ENCODE peak calls at places on chromosomes 6 and 20, in seven cellular contexts. One of them, this sample, is unnamed.

GRCh38 chr6:44268095-44268628 is 2.1 kb upstream of the TMEM151B start:
- DNase-seq in cardiac fibroblast: peak
- DNase-seq in A549: peak
- DNase-seq in cardiac muscle cell: peak
- DNase-seq in PC-3: peak
- DNase-seq in adrenal gland: peak
- DNase-seq in fibroblast of lung: peak
- DNase-seq in this sample: peak

GRCh38 chr6:132023490-132023889 is 72.3 kb upstream of the CCN2 start:
- DNase-seq in cardiac fibroblast: no peak
- DNase-seq in A549: no peak
- DNase-seq in cardiac muscle cell: no peak
- DNase-seq in adrenal gland: no peak
- DNase-seq in PC-3: peak
- DNase-seq in fibroblast of lung: peak
- DNase-seq in this sample: peak

GRCh38 chr6:106125925-106126435 is 39.8 kb downstream of the PRDM1 start:
- DNase-seq in cardiac muscle cell: no peak
- DNase-seq in adrenal gland: no peak
- DNase-seq in A549: no peak
- DNase-seq in fibroblast of lung: peak
- DNase-seq in cardiac fibroblast: no peak
- DNase-seq in PC-3: no peak
- DNase-seq in this sample: no peak

GRCh38 chr6:140782941-140783340 is 1349.8 kb upstream of the GJE1 start:
- DNase-seq in A549: no peak
- DNase-seq in fibroblast of lung: peak
- DNase-seq in cardiac muscle cell: no peak
- DNase-seq in adrenal gland: no peak
- DNase-seq in cardiac fibroblast: no peak
- DNase-seq in PC-3: no peak
- DNase-seq in this sample: no peak

GRCh38 chr20:50540620-50541605 is 30.7 kb downstream of the PTPN1 start:
- DNase-seq in cardiac fibroblast: peak
- DNase-seq in cardiac muscle cell: peak
- DNase-seq in PC-3: peak
- DNase-seq in fibroblast of lung: peak
- DNase-seq in adrenal gland: peak
- DNase-seq in A549: peak
- DNase-seq in this sample: peak

GRCh38 chr6:81938014-81938761 is 185.7 kb upstream of the TENT5A start:
- DNase-seq in cardiac muscle cell: no peak
- DNase-seq in PC-3: peak
- DNase-seq in adrenal gland: peak
- DNase-seq in fibroblast of lung: peak
- DNase-seq in A549: peak
- DNase-seq in cardiac fibroblast: peak
- DNase-seq in this sample: peak

GRCh38 chr6:40342674-40343230 is 244.4 kb downstream of the LRFN2 start:
- DNase-seq in A549: no peak
- DNase-seq in fibroblast of lung: no peak
- DNase-seq in PC-3: no peak
- DNase-seq in cardiac fibroblast: no peak
- DNase-seq in cardiac muscle cell: no peak
- DNase-seq in adrenal gland: peak
- DNase-seq in this sample: no peak

GRCh38 chr20:36179170-36179945 is 24.8 kb downstream of the EPB41L1 start:
- DNase-seq in fibroblast of lung: no peak
- DNase-seq in adrenal gland: no peak
- DNase-seq in cardiac muscle cell: no peak
- DNase-seq in PC-3: no peak
- DNase-seq in cardiac fibroblast: no peak
- DNase-seq in A549: no peak
- DNase-seq in this sample: no peak

GRCh38 chr6:10184408-10185187 is 230.3 kb downstream of the TFAP2A start:
- DNase-seq in PC-3: no peak
- DNase-seq in fibroblast of lung: no peak
- DNase-seq in adrenal gland: no peak
- DNase-seq in A549: no peak
- DNase-seq in cardiac fibroblast: no peak
- DNase-seq in cardiac muscle cell: no peak
- DNase-seq in this sample: no peak

GRCh38 chr6:166774770-166775169 is 147.7 kb upstream of the RPS6KA2 start:
- DNase-seq in cardiac fibroblast: no peak
- DNase-seq in cardiac muscle cell: no peak
- DNase-seq in fibroblast of lung: no peak
- DNase-seq in adrenal gland: no peak
- DNase-seq in PC-3: no peak
- DNase-seq in A549: no peak
- DNase-seq in this sample: no peak

GRCh38 chr6:155054851-155055250 is 59.7 kb downstream of the TIAM2 start:
- DNase-seq in adrenal gland: no peak
- DNase-seq in A549: no peak
- DNase-seq in PC-3: no peak
- DNase-seq in cardiac fibroblast: no peak
- DNase-seq in cardiac muscle cell: no peak
- DNase-seq in fibroblast of lung: no peak
- DNase-seq in this sample: no peak
- H3K4me3 ChIP-seq in adrenal gland: no peak
- H3K4me3 ChIP-seq in A549: no peak
- H3K4me3 ChIP-seq in PC-3: no peak
- H3K4me3 ChIP-seq in cardiac fibroblast: no peak
- H3K4me3 ChIP-seq in cardiac muscle cell: no peak
- H3K4me3 ChIP-seq in fibroblast of lung: no peak
- H3K4me3 ChIP-seq in this sample: no peak

DNA sequence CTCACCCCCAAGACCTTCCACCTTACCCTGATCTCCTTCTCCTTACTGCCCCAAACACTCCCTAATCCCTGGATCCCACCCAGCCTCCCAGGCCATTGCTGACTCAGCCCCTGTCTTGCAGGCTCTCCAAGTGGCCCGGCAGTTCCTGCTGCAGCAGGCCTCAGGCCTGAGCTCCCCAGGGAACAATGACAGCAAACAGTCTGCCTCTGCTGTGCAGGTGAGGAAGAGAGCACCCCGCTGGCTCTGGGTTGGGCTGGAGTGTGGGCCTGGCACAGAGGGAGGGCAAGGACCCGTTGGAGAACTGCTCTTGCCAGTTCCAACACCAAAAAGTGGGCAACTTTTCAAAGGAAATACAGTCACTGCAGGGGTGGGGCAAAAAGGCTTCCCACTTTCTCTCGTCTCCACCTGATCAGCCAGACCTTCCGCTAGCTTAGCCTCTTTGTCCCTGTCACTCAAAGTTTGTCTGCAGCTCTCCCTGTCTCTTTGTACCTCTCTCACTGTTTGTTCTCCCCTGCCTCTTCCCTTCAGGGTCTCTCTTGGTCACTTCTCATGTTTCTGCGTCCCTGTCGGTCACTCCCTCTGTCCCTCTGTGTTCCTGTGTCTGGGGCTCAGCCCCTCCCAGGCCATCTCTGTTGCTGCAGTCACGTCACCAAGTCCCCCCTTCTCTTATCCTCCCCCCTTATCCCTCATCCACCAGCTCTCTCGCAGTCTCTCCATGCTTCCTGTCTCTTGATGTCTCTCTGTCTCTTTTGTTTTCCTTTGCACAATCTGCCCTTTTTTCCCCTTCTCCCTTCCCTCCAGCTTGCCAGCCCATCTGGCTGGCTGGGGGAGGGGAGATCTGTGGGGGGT is 31.9 kb downstream of the FOXP4 start:
- DNase-seq in adrenal gland: no peak
- DNase-seq in PC-3: peak
- DNase-seq in A549: peak
- DNase-seq in fibroblast of lung: peak
- DNase-seq in cardiac fibroblast: peak
- DNase-seq in cardiac muscle cell: peak
- DNase-seq in this sample: peak
- H3K4me3 ChIP-seq in adrenal gland: no peak
- H3K4me3 ChIP-seq in PC-3: peak
- H3K4me3 ChIP-seq in A549: peak
- H3K4me3 ChIP-seq in fibroblast of lung: peak
- H3K4me3 ChIP-seq in cardiac fibroblast: no peak
- H3K4me3 ChIP-seq in cardiac muscle cell: no peak
- H3K4me3 ChIP-seq in this sample: peak

DNA sequence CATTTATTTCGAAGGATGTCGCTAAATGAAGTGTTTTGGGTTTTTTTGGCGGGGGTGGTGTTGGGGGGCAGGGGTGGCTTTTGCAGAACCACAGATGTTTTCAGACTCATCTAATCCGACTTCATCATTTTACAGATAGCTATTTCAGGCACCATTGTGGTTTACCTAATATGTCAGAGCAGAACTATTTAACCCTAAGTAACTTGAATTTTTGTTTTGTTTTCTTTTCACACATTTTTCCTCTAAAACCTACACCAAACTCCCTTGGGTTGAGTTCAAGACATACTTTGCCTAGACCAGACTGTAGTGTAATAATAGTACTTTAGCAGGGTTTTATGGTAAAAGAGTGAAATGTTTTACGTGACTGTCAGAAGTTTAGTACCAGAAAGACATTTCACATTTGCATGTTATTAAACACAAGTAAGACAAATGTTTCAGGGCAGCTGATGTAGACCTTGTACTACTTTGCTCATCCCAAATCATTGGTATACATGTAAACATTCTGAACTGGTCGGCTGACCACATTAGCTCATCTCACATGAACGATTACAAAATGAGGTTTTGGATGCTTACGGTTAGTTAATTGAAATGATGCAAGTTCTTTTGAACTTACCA is 37.7 kb downstream of the MAP3K4 start:
- DNase-seq in fibroblast of lung: peak
- DNase-seq in adrenal gland: no peak
- DNase-seq in cardiac muscle cell: no peak
- DNase-seq in PC-3: no peak
- DNase-seq in A549: no peak
- DNase-seq in cardiac fibroblast: peak
- DNase-seq in this sample: no peak
- H3K4me3 ChIP-seq in fibroblast of lung: no peak
- H3K4me3 ChIP-seq in adrenal gland: no peak
- H3K4me3 ChIP-seq in cardiac muscle cell: no peak
- H3K4me3 ChIP-seq in PC-3: no peak
- H3K4me3 ChIP-seq in A549: no peak
- H3K4me3 ChIP-seq in cardiac fibroblast: no peak
- H3K4me3 ChIP-seq in this sample: no peak

DNA sequence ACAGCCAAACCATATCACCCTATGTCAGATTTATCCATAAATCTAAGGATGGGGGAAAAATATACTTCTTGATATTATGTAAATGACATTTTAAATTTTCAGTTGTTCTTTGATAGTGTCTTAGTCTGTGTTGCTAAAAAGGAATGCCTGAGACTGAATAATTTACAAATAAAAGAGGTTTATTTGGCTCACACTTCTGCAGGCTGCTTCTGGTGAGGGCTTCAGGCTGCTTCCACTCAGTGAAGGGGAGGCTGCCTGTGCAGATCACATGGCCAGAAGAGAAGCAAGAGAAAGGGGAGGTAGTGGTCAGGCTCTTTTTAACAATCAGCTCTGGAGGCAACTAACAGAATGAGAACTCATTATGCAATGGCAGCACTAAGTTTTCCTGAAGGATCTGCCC is 1.3 kb upstream of the MCM9 start:
- DNase-seq in PC-3: no peak
- DNase-seq in adrenal gland: no peak
- DNase-seq in A549: no peak
- DNase-seq in cardiac muscle cell: no peak
- DNase-seq in cardiac fibroblast: no peak
- DNase-seq in fibroblast of lung: no peak
- DNase-seq in this sample: no peak
- H3K4me3 ChIP-seq in PC-3: no peak
- H3K4me3 ChIP-seq in adrenal gland: no peak
- H3K4me3 ChIP-seq in A549: no peak
- H3K4me3 ChIP-seq in cardiac muscle cell: no peak
- H3K4me3 ChIP-seq in cardiac fibroblast: no peak
- H3K4me3 ChIP-seq in fibroblast of lung: no peak
- H3K4me3 ChIP-seq in this sample: no peak

DNA sequence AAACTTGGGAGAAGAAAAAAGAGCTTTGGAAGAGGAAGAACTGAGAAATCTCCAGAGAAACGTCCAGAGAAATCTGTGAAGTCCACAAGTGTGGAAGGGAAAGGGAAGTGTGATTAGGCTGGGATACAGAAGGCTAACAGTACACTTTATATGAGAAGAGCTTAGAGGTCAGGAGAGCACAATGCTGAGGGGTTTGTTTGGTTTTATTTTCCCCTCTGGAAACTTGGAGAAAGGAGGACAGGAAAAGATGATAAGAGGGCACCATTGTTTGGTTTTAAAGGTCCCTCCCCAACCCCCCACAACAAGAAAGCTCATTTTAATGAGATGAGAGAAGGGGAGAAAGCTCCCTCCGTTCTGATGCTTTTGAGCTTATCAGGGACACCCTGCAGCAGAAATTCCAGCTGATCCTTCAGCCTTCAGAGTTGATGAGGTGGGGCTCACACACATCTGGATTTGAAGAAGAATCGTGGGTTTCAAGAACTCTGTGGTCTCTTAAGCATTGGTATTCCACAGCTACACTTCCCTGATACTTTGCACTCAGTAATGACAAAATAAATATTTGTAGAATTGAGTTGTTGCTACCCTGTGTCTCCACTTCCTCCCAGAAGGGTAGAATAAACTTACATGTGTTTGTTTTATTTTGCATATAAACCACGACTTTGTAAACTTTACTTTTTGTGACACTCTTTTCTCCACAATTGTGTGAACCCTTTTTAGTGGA is 1.9 kb downstream of the NT5E start:
- DNase-seq in fibroblast of lung: no peak
- DNase-seq in cardiac muscle cell: no peak
- DNase-seq in adrenal gland: no peak
- DNase-seq in PC-3: no peak
- DNase-seq in A549: no peak
- DNase-seq in cardiac fibroblast: no peak
- DNase-seq in this sample: peak
- H3K4me3 ChIP-seq in fibroblast of lung: peak
- H3K4me3 ChIP-seq in cardiac muscle cell: no peak
- H3K4me3 ChIP-seq in adrenal gland: no peak
- H3K4me3 ChIP-seq in PC-3: peak
- H3K4me3 ChIP-seq in A549: peak
- H3K4me3 ChIP-seq in cardiac fibroblast: peak
- H3K4me3 ChIP-seq in this sample: peak

GRCh38 chr6:64497634-64498033 is 862.0 kb downstream of the PHF3 start:
- DNase-seq in cardiac fibroblast: no peak
- DNase-seq in PC-3: no peak
- DNase-seq in cardiac muscle cell: no peak
- DNase-seq in adrenal gland: no peak
- DNase-seq in A549: no peak
- DNase-seq in fibroblast of lung: no peak
- DNase-seq in this sample: no peak
- H3K4me3 ChIP-seq in cardiac fibroblast: no peak
- H3K4me3 ChIP-seq in PC-3: no peak
- H3K4me3 ChIP-seq in cardiac muscle cell: no peak
- H3K4me3 ChIP-seq in adrenal gland: no peak
- H3K4me3 ChIP-seq in A549: no peak
- H3K4me3 ChIP-seq in fibroblast of lung: no peak
- H3K4me3 ChIP-seq in this sample: no peak

GRCh38 chr20:62543470-62544302 is 67.9 kb upstream of the GATA5 start:
- DNase-seq in fibroblast of lung: no peak
- DNase-seq in cardiac muscle cell: peak
- DNase-seq in PC-3: no peak
- DNase-seq in adrenal gland: no peak
- DNase-seq in A549: no peak
- DNase-seq in cardiac fibroblast: no peak
- DNase-seq in this sample: peak
- H3K4me3 ChIP-seq in fibroblast of lung: no peak
- H3K4me3 ChIP-seq in cardiac muscle cell: no peak
- H3K4me3 ChIP-seq in PC-3: no peak
- H3K4me3 ChIP-seq in adrenal gland: no peak
- H3K4me3 ChIP-seq in A549: no peak
- H3K4me3 ChIP-seq in cardiac fibroblast: no peak
- H3K4me3 ChIP-seq in this sample: no peak

GRCh38 chr6:61585504-61585903 is 700.5 kb downstream of the KHDRBS2 start:
- DNase-seq in cardiac fibroblast: no peak
- DNase-seq in cardiac muscle cell: no peak
- DNase-seq in A549: no peak
- DNase-seq in fibroblast of lung: no peak
- DNase-seq in PC-3: no peak
- DNase-seq in adrenal gland: no peak
- DNase-seq in this sample: no peak
- H3K4me3 ChIP-seq in cardiac fibroblast: no peak
- H3K4me3 ChIP-seq in cardiac muscle cell: no peak
- H3K4me3 ChIP-seq in A549: no peak
- H3K4me3 ChIP-seq in fibroblast of lung: no peak
- H3K4me3 ChIP-seq in PC-3: no peak
- H3K4me3 ChIP-seq in adrenal gland: no peak
- H3K4me3 ChIP-seq in this sample: no peak